ENCODE peak calls at places on chromosome 14, in eight cellular contexts. G, Q, N, X, J, M, C and O are unnamed samples. For H3K27me3, the result is how much of the 10 kb centered on the place peaks cover.

GRCh38 chr14:71103662-71104484 is 196.6 kb downstream of the PCNX1 start:
- DNase-seq in N (no peak), C (no peak), G (no peak), Q (peak), J (peak), M (no peak), X (peak), O (no peak)

GRCh38 chr14:75578786-75579781 is 664 bp downstream of the FLVCR2 start:
- DNase-seq in N (no peak), J (no peak), C (peak), Q (no peak), X (peak), G (peak), M (no peak), O (peak)

GRCh38 chr14:89452281-89452680 is 35.2 kb upstream of the FOXN3 start:
- DNase-seq in J (no peak), M (no peak), N (no peak), Q (no peak), G (no peak), X (no peak), C (no peak), O (no peak)

GRCh38 chr14:64495252-64495651 is 8.4 kb downstream of the ZBTB25 start:
- DNase-seq in G (no peak), J (no peak), N (no peak), X (no peak), Q (no peak), C (no peak), M (no peak), O (no peak)

GRCh38 chr14:103393687-103394626 is 8.7 kb downstream of the MARK3 start:
- DNase-seq in N (no peak), M (no peak), C (no peak), G (peak), X (peak), Q (no peak), J (no peak), O (no peak)

GRCh38 chr14:89826581-89826980 is 127.9 kb downstream of the EFCAB11 start:
- DNase-seq in G (no peak), Q (no peak), M (no peak), C (no peak), N (no peak), X (peak), J (no peak), O (no peak)

GRCh38 chr14:51609251-51609986 is 42.3 kb upstream of the FRMD6 start:
- DNase-seq in X (peak), G (no peak), N (no peak), C (no peak), Q (no peak), J (no peak), M (no peak), O (no peak)

GRCh38 chr14:88825503-88825902 is 1.1 kb downstream of the TTC8 start:
- DNase-seq in Q (no peak), M (no peak), G (no peak), J (no peak), C (no peak), N (no peak), X (no peak), O (no peak)

GRCh38 chr14:59251811-59252771 is 63.6 kb downstream of the DAAM1 start:
- DNase-seq in C (no peak), N (no peak), X (peak), M (no peak), Q (no peak), J (no peak), G (no peak), O (no peak)

GRCh38 chr14:100586520-100587247 is 533 bp downstream of the BEGAIN start:
- DNase-seq in N (no peak), Q (no peak), G (peak), X (no peak), C (no peak), M (no peak), J (peak), O (no peak)

GRCh38 chr14:100554082-100554677 is 33.0 kb downstream of the BEGAIN start:
- DNase-seq in N (no peak), G (peak), M (no peak), Q (no peak), X (no peak), C (no peak), J (no peak), O (no peak)

GRCh38 chr14:104939666-104940410 is 15.2 kb downstream of the PLD4 start:
- DNase-seq in M (no peak), N (no peak), X (no peak), G (peak), C (no peak), Q (no peak), J (no peak), O (peak)

GRCh38 chr14:61698216-61698980 is 3.1 kb downstream of the HIF1A start:
- DNase-seq in C (no peak), G (no peak), Q (no peak), N (no peak), X (no peak), J (no peak), M (no peak), O (no peak)

GRCh38 chr14:75022655-75023054 is 19.9 kb downstream of the EIF2B2 start:
- DNase-seq in N (no peak), Q (no peak), X (no peak), J (no peak), C (no peak), G (no peak), M (no peak), O (no peak)

GRCh38 chr14:69620211-69620611 is 8.8 kb downstream of the SUSD6 start:
- DNase-seq in G (no peak), M (no peak), X (no peak), J (no peak), C (no peak), N (no peak), Q (no peak), O (no peak)

GRCh38 chr14:36013483-36013882 is 163.0 kb downstream of the PTCSC3 start:
- DNase-seq in C (no peak), N (no peak), M (no peak), G (no peak), X (no peak), J (no peak), Q (no peak), O (no peak)

GRCh38 chr14:88790501-88791251 is 2.1 kb downstream of the EML5 start:
- DNase-seq in C (no peak), M (no peak), Q (no peak), N (no peak), X (no peak), G (no peak), J (no peak), O (no peak)

GRCh38 chr14:66381765-66382164 is 104.4 kb upstream of the CCDC196 start:
- DNase-seq in Q (no peak), J (no peak), M (no peak), X (no peak), C (no peak), N (no peak), G (no peak), O (no peak)

GRCh38 chr14:65203574-65203973 is 101.3 kb upstream of the MAX start:
- DNase-seq in G (no peak), J (no peak), M (no peak), X (no peak), Q (no peak), N (no peak), C (no peak), O (no peak)

GRCh38 chr14:68286667-68287066 is 467.1 kb downstream of the RAD51B start:
- DNase-seq in M (no peak), C (no peak), X (no peak), Q (no peak), J (no peak), N (no peak), G (no peak), O (no peak)

GRCh38 chr14:31204593-31205534 is 2.7 kb downstream of the HECTD1 start:
- DNase-seq in N (no peak), G (no peak), Q (no peak), C (no peak), M (no peak), J (no peak), X (no peak), O (no peak)

GRCh38 chr14:82366803-82367202 is 833.1 kb upstream of the SEL1L start:
- DNase-seq in M (no peak), X (no peak), C (no peak), Q (no peak), N (no peak), J (no peak), G (no peak), O (no peak)
- TF ChIP-seq CTCF in M (no peak), X (no peak), C (no peak), Q (no peak), N (no peak), J (no peak), G (no peak), O (no peak)

GRCh38 chr14:98966465-98967162 is 305.4 kb downstream of the BCL11B start:
- DNase-seq in M (no peak), X (no peak), N (no peak), C (peak), Q (no peak), G (no peak), J (no peak), O (no peak)

GRCh38 chr14:98966021-98966420 is 306.0 kb downstream of the BCL11B start:
- DNase-seq in Q (no peak), G (no peak), J (no peak), N (no peak), C (no peak), X (no peak), M (no peak), O (no peak)

GRCh38 chr14:98964171-98964570 is 307.8 kb downstream of the BCL11B start:
- DNase-seq in Q (no peak), C (no peak), M (no peak), J (no peak), G (no peak), X (no peak), N (no peak), O (no peak)

GRCh38 chr14:98963610-98964009 is 308.4 kb downstream of the BCL11B start:
- DNase-seq in N (no peak), M (no peak), C (no peak), G (no peak), J (no peak), Q (no peak), X (no peak), O (no peak)

GRCh38 chr14:98965061-98965460 is 306.9 kb downstream of the BCL11B start:
- DNase-seq in C (no peak), Q (no peak), J (no peak), G (no peak), N (no peak), M (no peak), X (no peak), O (no peak)
- H3K27me3 ChIP-seq in C (under half), Q (under half), J (under half), G (under half), N (under half), M (under half), X (under half), O (under half)

GRCh38 chr14:96309907-96310330 is 53.2 kb downstream of the ATG2B start:
- DNase-seq in M (no peak), Q (no peak), C (no peak), N (no peak), J (no peak), X (peak), G (no peak), O (no peak)
- TF ChIP-seq CTCF in M (no peak), Q (peak), C (no peak), N (no peak), J (no peak), X (peak), G (no peak), O (no peak)

DNA sequence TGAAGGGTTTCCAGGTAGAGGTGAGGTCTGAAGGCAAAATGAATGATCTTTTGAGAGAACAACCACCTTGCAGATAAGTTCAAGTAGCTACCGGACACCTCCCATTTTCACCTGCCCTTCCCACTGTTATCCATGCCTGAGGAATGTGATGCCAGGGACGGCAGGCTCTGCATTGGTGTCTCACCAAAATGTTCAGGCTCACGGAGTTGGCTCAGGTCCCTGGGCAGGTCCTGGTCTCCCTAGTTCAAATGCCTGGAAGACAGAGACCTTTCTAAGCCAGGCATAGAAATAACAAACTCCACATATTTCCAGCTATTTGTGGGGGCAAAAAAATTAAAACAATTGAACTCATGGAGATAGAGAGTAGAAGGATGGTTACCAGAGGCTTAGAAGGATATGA is 36.0 kb downstream of the TMEM63C start:
- DNase-seq in J (no peak), Q (no peak), X (no peak), N (no peak), C (no peak), M (no peak), G (no peak), O (no peak)
- H3K27me3 ChIP-seq in J (under half), Q (under half), X (under half), N (under half), C (under half), M (under half), G (under half), O (under half)

GRCh38 chr14:53461823-53462222 is 308.7 kb upstream of the DDHD1 start:
- DNase-seq in J (no peak), X (no peak), G (no peak), N (no peak), M (no peak), Q (no peak), C (no peak), O (no peak)

GRCh38 chr14:53462931-53463778 is 310.0 kb upstream of the DDHD1 start:
- DNase-seq in N (no peak), M (no peak), G (peak), J (peak), C (no peak), X (no peak), Q (no peak), O (no peak)

GRCh38 chr14:53458368-53458814 is 305.3 kb upstream of the DDHD1 start:
- DNase-seq in C (no peak), M (no peak), G (no peak), J (peak), Q (peak), X (peak), N (no peak), O (no peak)

GRCh38 chr14:53460544-53460943 is 307.4 kb upstream of the DDHD1 start:
- DNase-seq in C (no peak), X (no peak), M (no peak), N (no peak), G (no peak), Q (no peak), J (no peak), O (no peak)
- TF ChIP-seq CTCF in C (no peak), X (no peak), M (no peak), N (no peak), G (no peak), Q (no peak), J (no peak), O (no peak)